ENCODE peak calls at places on chromosomes 6 and 20, in six cellular contexts. One of them, this sample, is unnamed.

GRCh38 chr6:44342489-44342888 is at the start of gene SPATS1:
- DNase-seq in esophagus muscularis mucosa: no peak
- DNase-seq in heart left ventricle: peak; percentile 16
- DNase-seq in tibial artery: no peak
- DNase-seq in heart right ventricle: no peak
- DNase-seq in adrenal gland: peak; percentile 32
- DNase-seq in this sample: no peak

GRCh38 chr6:3977875-3978711 is 100.8 kb downstream of the FAM217A start:
- DNase-seq in heart right ventricle: peak; percentile 24
- DNase-seq in adrenal gland: no peak
- DNase-seq in tibial artery: no peak
- DNase-seq in heart left ventricle: peak; percentile 15
- DNase-seq in esophagus muscularis mucosa: no peak
- DNase-seq in this sample: peak; percentile 55

GRCh38 chr6:112298021-112298745 is 43.8 kb upstream of the LAMA4 start:
- DNase-seq in esophagus muscularis mucosa: no peak
- DNase-seq in heart right ventricle: peak; percentile 40
- DNase-seq in adrenal gland: no peak
- DNase-seq in heart left ventricle: no peak
- DNase-seq in tibial artery: no peak
- DNase-seq in this sample: no peak

GRCh38 chr6:73548458-73549446 is 27.9 kb upstream of the EEF1A1 start:
- DNase-seq in adrenal gland: no peak
- DNase-seq in esophagus muscularis mucosa: no peak
- DNase-seq in tibial artery: no peak
- DNase-seq in heart left ventricle: no peak
- DNase-seq in heart right ventricle: no peak
- DNase-seq in this sample: no peak

GRCh38 chr6:76166874-76167273 is 94.4 kb upstream of the IMPG1 start:
- DNase-seq in esophagus muscularis mucosa: no peak
- DNase-seq in adrenal gland: no peak
- DNase-seq in heart left ventricle: no peak
- DNase-seq in tibial artery: no peak
- DNase-seq in heart right ventricle: no peak
- DNase-seq in this sample: no peak

GRCh38 chr6:168196385-168196860 is 117.4 kb upstream of the FRMD1 start:
- DNase-seq in heart left ventricle: no peak
- DNase-seq in tibial artery: peak; percentile 23
- DNase-seq in heart right ventricle: no peak
- DNase-seq in adrenal gland: no peak
- DNase-seq in esophagus muscularis mucosa: no peak
- DNase-seq in this sample: no peak

GRCh38 chr6:154824076-154824475 is 90.9 kb downstream of the SCAF8 start:
- DNase-seq in heart right ventricle: no peak
- DNase-seq in heart left ventricle: no peak
- DNase-seq in tibial artery: no peak
- DNase-seq in esophagus muscularis mucosa: no peak
- DNase-seq in adrenal gland: no peak
- DNase-seq in this sample: no peak

GRCh38 chr20:51591871-51592270 is 49.4 kb upstream of the NFATC2 start:
- DNase-seq in esophagus muscularis mucosa: no peak
- DNase-seq in tibial artery: no peak
- DNase-seq in heart left ventricle: no peak
- DNase-seq in adrenal gland: no peak
- DNase-seq in heart right ventricle: no peak
- DNase-seq in this sample: no peak

GRCh38 chr6:170178561-170179477 is 112.1 kb downstream of the DLL1 start:
- DNase-seq in heart right ventricle: no peak
- DNase-seq in heart left ventricle: no peak
- DNase-seq in esophagus muscularis mucosa: peak; percentile 84
- DNase-seq in adrenal gland: no peak
- DNase-seq in tibial artery: no peak
- DNase-seq in this sample: peak; percentile 96

GRCh38 chr6:75236630-75237029 is 7.0 kb downstream of the COX7A2 start:
- DNase-seq in heart left ventricle: no peak
- DNase-seq in heart right ventricle: no peak
- DNase-seq in esophagus muscularis mucosa: no peak
- DNase-seq in adrenal gland: no peak
- DNase-seq in tibial artery: no peak
- DNase-seq in this sample: no peak

GRCh38 chr6:27238010-27238983 is 9.2 kb upstream of the PRSS16 start:
- DNase-seq in esophagus muscularis mucosa: no peak
- DNase-seq in heart right ventricle: no peak
- DNase-seq in tibial artery: no peak
- DNase-seq in adrenal gland: no peak
- DNase-seq in heart left ventricle: no peak
- DNase-seq in this sample: peak; percentile 65

GRCh38 chr6:129370268-129370916 is 339.6 kb downstream of the ARHGAP18 start:
- DNase-seq in esophagus muscularis mucosa: no peak
- DNase-seq in heart right ventricle: peak; percentile 38
- DNase-seq in heart left ventricle: peak; percentile 20
- DNase-seq in tibial artery: no peak
- DNase-seq in adrenal gland: peak; percentile 33
- DNase-seq in this sample: peak; percentile 24

GRCh38 chr6:105609375-105609991 is 206.6 kb upstream of the PREP start:
- DNase-seq in esophagus muscularis mucosa: no peak
- DNase-seq in tibial artery: no peak
- DNase-seq in heart right ventricle: peak; percentile 37
- DNase-seq in heart left ventricle: peak; percentile 44
- DNase-seq in adrenal gland: no peak
- DNase-seq in this sample: no peak

GRCh38 chr20:739736-740135 is 28.6 kb downstream of the SLC52A3 start:
- DNase-seq in heart left ventricle: no peak
- DNase-seq in adrenal gland: no peak
- DNase-seq in heart right ventricle: no peak
- DNase-seq in tibial artery: no peak
- DNase-seq in esophagus muscularis mucosa: no peak
- DNase-seq in this sample: no peak

GRCh38 chr6:159169193-159169555 is at the start of gene FNDC1:
- DNase-seq in tibial artery: no peak
- DNase-seq in heart left ventricle: no peak
- DNase-seq in heart right ventricle: no peak
- DNase-seq in adrenal gland: peak; percentile 23
- DNase-seq in esophagus muscularis mucosa: no peak
- DNase-seq in this sample: no peak

GRCh38 chr6:158769228-158769627 is 49.9 kb downstream of the EZR start:
- DNase-seq in esophagus muscularis mucosa: no peak
- DNase-seq in adrenal gland: no peak
- DNase-seq in tibial artery: peak; percentile 56
- DNase-seq in heart right ventricle: peak; percentile 58
- DNase-seq in heart left ventricle: peak; percentile 50
- DNase-seq in this sample: no peak

GRCh38 chr6:34236423-34237315 is at the start of gene HMGA1:
- DNase-seq in tibial artery: peak; percentile 91
- DNase-seq in heart left ventricle: peak; percentile 90
- DNase-seq in esophagus muscularis mucosa: peak; percentile 96
- DNase-seq in heart right ventricle: peak; percentile 88
- DNase-seq in adrenal gland: peak; percentile 85
- DNase-seq in this sample: no peak

GRCh38 chr6:90005048-90005827 is 111.0 kb downstream of the GJA10 start:
- DNase-seq in adrenal gland: no peak
- DNase-seq in heart left ventricle: no peak
- DNase-seq in esophagus muscularis mucosa: peak; percentile 60
- DNase-seq in tibial artery: peak; percentile 77
- DNase-seq in heart right ventricle: no peak
- DNase-seq in this sample: no peak

GRCh38 chr6:107489636-107490567 is at the start of gene SOBP:
- DNase-seq in heart left ventricle: peak; percentile 83
- DNase-seq in esophagus muscularis mucosa: no peak
- DNase-seq in adrenal gland: peak; percentile 79
- DNase-seq in tibial artery: peak; percentile 81
- DNase-seq in heart right ventricle: peak; percentile 81
- DNase-seq in this sample: no peak

GRCh38 chr20:33541797-33542196 is 51.9 kb downstream of the CBFA2T2 start:
- DNase-seq in heart left ventricle: no peak
- DNase-seq in adrenal gland: no peak
- DNase-seq in tibial artery: no peak
- DNase-seq in esophagus muscularis mucosa: no peak
- DNase-seq in heart right ventricle: no peak
- DNase-seq in this sample: no peak

GRCh38 chr20:35004749-35005462 is 49.2 kb downstream of the MYH7B start:
- DNase-seq in esophagus muscularis mucosa: no peak
- DNase-seq in tibial artery: peak; percentile 55
- DNase-seq in heart right ventricle: no peak
- DNase-seq in heart left ventricle: no peak
- DNase-seq in adrenal gland: peak; percentile 10
- DNase-seq in this sample: no peak

GRCh38 chr6:44263357-44264100 is 1.8 kb downstream of the NFKBIE start:
- DNase-seq in tibial artery: no peak
- DNase-seq in heart left ventricle: no peak
- DNase-seq in esophagus muscularis mucosa: no peak
- DNase-seq in adrenal gland: no peak
- DNase-seq in heart right ventricle: no peak
- DNase-seq in this sample: peak; percentile 19

GRCh38 chr6:4344317-4344899 is 209.0 kb upstream of the ECI2 start:
- DNase-seq in adrenal gland: no peak
- DNase-seq in tibial artery: no peak
- DNase-seq in heart right ventricle: no peak
- DNase-seq in heart left ventricle: no peak
- DNase-seq in esophagus muscularis mucosa: peak; percentile 70
- DNase-seq in this sample: peak; percentile 62

GRCh38 chr20:62426678-62427077 is 661 bp downstream of the RBBP8NL start:
- DNase-seq in tibial artery: no peak
- DNase-seq in heart right ventricle: no peak
- DNase-seq in heart left ventricle: no peak
- DNase-seq in esophagus muscularis mucosa: no peak
- DNase-seq in adrenal gland: no peak
- DNase-seq in this sample: no peak

GRCh38 chr20:62424249-62425109 is 2.9 kb downstream of the RBBP8NL start:
- DNase-seq in heart right ventricle: no peak
- DNase-seq in tibial artery: no peak
- DNase-seq in adrenal gland: no peak
- DNase-seq in esophagus muscularis mucosa: no peak
- DNase-seq in heart left ventricle: no peak
- DNase-seq in this sample: no peak

GRCh38 chr20:62427172-62428007 is at the start of gene RBBP8NL:
- DNase-seq in tibial artery: no peak
- DNase-seq in heart right ventricle: no peak
- DNase-seq in heart left ventricle: no peak
- DNase-seq in esophagus muscularis mucosa: no peak
- DNase-seq in adrenal gland: no peak
- DNase-seq in this sample: peak; percentile 86

GRCh38 chr20:62423326-62423706 is 4.0 kb downstream of the RBBP8NL start:
- DNase-seq in heart left ventricle: no peak
- DNase-seq in tibial artery: no peak
- DNase-seq in esophagus muscularis mucosa: no peak
- DNase-seq in heart right ventricle: no peak
- DNase-seq in adrenal gland: no peak
- DNase-seq in this sample: no peak

GRCh38 chr20:62425281-62426058 is 1.9 kb downstream of the RBBP8NL start:
- DNase-seq in heart left ventricle: no peak
- DNase-seq in heart right ventricle: no peak
- DNase-seq in esophagus muscularis mucosa: no peak
- DNase-seq in tibial artery: no peak
- DNase-seq in adrenal gland: no peak
- DNase-seq in this sample: no peak
- H3K27me3 ChIP-seq in heart left ventricle: peaks cover 7% of the 10 kb centered on the region
- H3K27me3 ChIP-seq in heart right ventricle: peaks cover 26% of the 10 kb centered on the region
- H3K27me3 ChIP-seq in esophagus muscularis mucosa: peaks cover 7% of the 10 kb centered on the region
- H3K27me3 ChIP-seq in tibial artery: no peaks in the 10 kb centered on the region
- H3K27me3 ChIP-seq in adrenal gland: no peaks in the 10 kb centered on the region
- H3K27me3 ChIP-seq in this sample: peaks cover 25% of the 10 kb centered on the region

DNA sequence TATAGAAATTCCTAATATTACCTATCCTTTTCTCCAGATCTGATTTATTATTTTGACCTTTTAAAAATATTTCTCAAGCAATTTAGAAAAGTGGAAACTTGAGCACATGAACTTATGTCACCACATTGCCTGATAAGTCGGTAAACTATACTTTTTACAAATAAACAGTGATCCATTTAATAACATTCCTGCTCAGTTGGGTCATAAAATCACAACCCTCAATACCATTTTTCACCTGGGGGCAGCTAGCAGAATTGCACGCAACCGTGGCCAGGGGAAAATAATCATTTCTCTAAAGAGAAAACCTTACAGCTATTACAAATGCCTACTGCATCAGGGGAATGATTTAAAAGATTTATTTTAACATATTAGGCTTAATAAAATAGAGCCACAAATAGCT is 614.5 kb downstream of the PHF3 start:
- DNase-seq in adrenal gland: no peak
- DNase-seq in esophagus muscularis mucosa: no peak
- DNase-seq in heart right ventricle: no peak
- DNase-seq in heart left ventricle: no peak
- DNase-seq in tibial artery: no peak
- DNase-seq in this sample: no peak
- TF ChIP-seq CTCF in adrenal gland: no peak
- TF ChIP-seq CTCF in esophagus muscularis mucosa: no peak
- TF ChIP-seq CTCF in heart right ventricle: no peak
- TF ChIP-seq CTCF in heart left ventricle: no peak
- TF ChIP-seq CTCF in tibial artery: no peak
- TF ChIP-seq CTCF in this sample: peak; percentile 15

GRCh38 chr6:37826993-37827392 is 7.5 kb downstream of the ZFAND3 start:
- DNase-seq in heart left ventricle: no peak
- DNase-seq in esophagus muscularis mucosa: no peak
- DNase-seq in tibial artery: no peak
- DNase-seq in heart right ventricle: no peak
- DNase-seq in adrenal gland: no peak
- DNase-seq in this sample: no peak

GRCh38 chr6:37824170-37824569 is 4.6 kb downstream of the ZFAND3 start:
- DNase-seq in heart left ventricle: no peak
- DNase-seq in heart right ventricle: no peak
- DNase-seq in adrenal gland: no peak
- DNase-seq in tibial artery: no peak
- DNase-seq in esophagus muscularis mucosa: no peak
- DNase-seq in this sample: no peak

GRCh38 chr6:37827603-37828265 is 8.2 kb downstream of the ZFAND3 start:
- DNase-seq in tibial artery: no peak
- DNase-seq in heart right ventricle: no peak
- DNase-seq in esophagus muscularis mucosa: no peak
- DNase-seq in adrenal gland: no peak
- DNase-seq in heart left ventricle: no peak
- DNase-seq in this sample: no peak

GRCh38 chr6:37822851-37823682 is 3.5 kb downstream of the ZFAND3 start:
- DNase-seq in adrenal gland: no peak
- DNase-seq in heart right ventricle: no peak
- DNase-seq in tibial artery: no peak
- DNase-seq in esophagus muscularis mucosa: no peak
- DNase-seq in heart left ventricle: no peak
- DNase-seq in this sample: peak; percentile 87

DNA sequence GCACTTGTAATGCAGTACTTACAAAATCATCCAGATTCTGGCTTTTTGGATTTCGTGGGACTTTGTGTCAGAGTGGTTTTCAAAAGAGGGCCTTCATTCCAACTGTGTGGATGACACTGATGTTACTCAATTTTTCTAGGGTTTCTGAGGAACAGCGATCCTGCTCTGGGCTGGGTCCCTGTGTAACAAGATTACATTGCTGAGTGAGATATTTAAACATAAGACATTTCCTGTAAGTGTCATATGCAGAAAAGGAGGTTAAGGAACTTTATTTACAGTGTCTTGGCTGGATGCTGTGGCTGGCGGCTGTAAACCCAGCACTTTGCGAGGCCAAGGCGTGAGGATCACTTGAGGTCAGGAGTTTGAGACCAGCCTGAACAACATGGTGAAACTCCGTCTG is 6.7 kb downstream of the ZFAND3 start:
- DNase-seq in tibial artery: no peak
- DNase-seq in adrenal gland: no peak
- DNase-seq in esophagus muscularis mucosa: no peak
- DNase-seq in heart right ventricle: no peak
- DNase-seq in heart left ventricle: no peak
- DNase-seq in this sample: no peak
- H3K4me1 ChIP-seq in tibial artery: peaks cover 19% of the 10 kb centered on the region
- H3K4me1 ChIP-seq in adrenal gland: peaks cover 91% of the 10 kb centered on the region
- H3K4me1 ChIP-seq in esophagus muscularis mucosa: peaks cover 93% of the 10 kb centered on the region
- H3K4me1 ChIP-seq in heart right ventricle: peaks cover 74% of the 10 kb centered on the region
- H3K4me1 ChIP-seq in heart left ventricle: peaks cover 97% of the 10 kb centered on the region
- H3K4me1 ChIP-seq in this sample: peaks cover 1% of the 10 kb centered on the region

GRCh38 chr20:57479196-57479595 is 45.7 kb downstream of the CTCFL start:
- DNase-seq in tibial artery: peak; percentile 39
- DNase-seq in heart left ventricle: no peak
- DNase-seq in heart right ventricle: no peak
- DNase-seq in esophagus muscularis mucosa: no peak
- DNase-seq in adrenal gland: no peak
- DNase-seq in this sample: no peak
- H3K27me3 ChIP-seq in tibial artery: no peaks in the 10 kb centered on the region
- H3K27me3 ChIP-seq in heart left ventricle: no peaks in the 10 kb centered on the region
- H3K27me3 ChIP-seq in heart right ventricle: no peaks in the 10 kb centered on the region
- H3K27me3 ChIP-seq in esophagus muscularis mucosa: no peaks in the 10 kb centered on the region
- H3K27me3 ChIP-seq in adrenal gland: peaks cover 6% of the 10 kb centered on the region
- H3K27me3 ChIP-seq in this sample: peaks cover 49% of the 10 kb centered on the region

This sample was measured in foreskin keratinocyte.